ENCODE peak calls at places on chromosome 21, in four cellular contexts. I, Z, X and N are unnamed samples.

GRCh38 chr21:16194851-16195251 is 465.1 kb downstream of the USP25 start:
- DNase-seq in X (no peak), I (no peak), Z (no peak), N (no peak)

GRCh38 chr21:27647401-27647800 is 680.5 kb upstream of the ADAMTS5 start:
- DNase-seq in Z (no peak), I (no peak), X (no peak), N (no peak)

GRCh38 chr21:38768385-38769071 is 37.2 kb upstream of the ETS2 start:
- DNase-seq in Z (no peak), I (peak), X (peak), N (peak)

GRCh38 chr21:9750341-9751086 is 770.9 kb upstream of the TPTE start:
- DNase-seq in X (no peak), Z (no peak), I (no peak), N (no peak)

GRCh38 chr21:16800536-16800935 is 712.3 kb upstream of the CXADR start:
- DNase-seq in X (no peak), I (no peak), Z (no peak), N (no peak)

GRCh38 chr21:21971384-21971783 is 973.2 kb downstream of the NCAM2 start:
- DNase-seq in I (no peak), X (no peak), Z (no peak), N (no peak)

GRCh38 chr21:46183910-46184624 is at the start of gene SPATC1L:
- DNase-seq in I (peak), Z (no peak), X (peak), N (peak)

GRCh38 chr21:15495965-15496364 is 233.8 kb upstream of the USP25 start:
- DNase-seq in X (no peak), Z (no peak), I (no peak), N (no peak)

GRCh38 chr21:46095814-46096595 is 1.9 kb upstream of the COL6A2 start:
- DNase-seq in X (peak), I (no peak), Z (no peak), N (no peak)

GRCh38 chr21:19899645-19900044 is 1098.6 kb upstream of the NCAM2 start:
- DNase-seq in Z (no peak), X (no peak), I (no peak), N (no peak)

GRCh38 chr21:16891821-16892220 is 621.0 kb upstream of the CXADR start:
- DNase-seq in X (no peak), Z (peak), I (no peak), N (no peak)

GRCh38 chr21:31731112-31731801 is 661 bp downstream of the SCAF4 start:
- DNase-seq in I (peak), Z (peak), X (peak), N (peak)
- TF ChIP-seq CTCF in I (no peak), Z (no peak), X (peak), N (no peak)

GRCh38 chr21:28758042-28758882 is 234.4 kb downstream of the LTN1 start:
- DNase-seq in Z (no peak), I (no peak), X (no peak), N (no peak)

GRCh38 chr21:28752131-28752530 is 240.5 kb downstream of the LTN1 start:
- DNase-seq in X (no peak), Z (no peak), I (no peak), N (no peak)

GRCh38 chr21:28754862-28755261 is 237.8 kb downstream of the LTN1 start:
- DNase-seq in I (no peak), Z (no peak), X (no peak), N (no peak)

GRCh38 chr21:28750565-28750964 is 242.1 kb downstream of the LTN1 start:
- DNase-seq in X (no peak), Z (no peak), I (no peak), N (no peak)

GRCh38 chr21:28754127-28754611 is 238.5 kb downstream of the LTN1 start:
- DNase-seq in Z (no peak), I (no peak), X (peak), N (no peak)
- TF ChIP-seq CTCF in Z (no peak), I (no peak), X (no peak), N (no peak)

GRCh38 chr21:35530726-35531125 is 481.6 kb upstream of the RUNX1 start:
- DNase-seq in X (no peak), I (no peak), Z (no peak), N (no peak)

GRCh38 chr21:35528109-35529042 is 479.3 kb upstream of the RUNX1 start:
- DNase-seq in Z (peak), I (peak), X (no peak), N (peak)

GRCh38 chr21:35529141-35529863 is 480.2 kb upstream of the RUNX1 start:
- DNase-seq in X (no peak), I (peak), Z (no peak), N (peak)

GRCh38 chr21:35533893-35534292 is 484.8 kb upstream of the RUNX1 start:
- DNase-seq in X (no peak), Z (no peak), I (no peak), N (no peak)
- TF ChIP-seq CTCF in X (no peak), Z (no peak), I (no peak), N (no peak)

DNA sequence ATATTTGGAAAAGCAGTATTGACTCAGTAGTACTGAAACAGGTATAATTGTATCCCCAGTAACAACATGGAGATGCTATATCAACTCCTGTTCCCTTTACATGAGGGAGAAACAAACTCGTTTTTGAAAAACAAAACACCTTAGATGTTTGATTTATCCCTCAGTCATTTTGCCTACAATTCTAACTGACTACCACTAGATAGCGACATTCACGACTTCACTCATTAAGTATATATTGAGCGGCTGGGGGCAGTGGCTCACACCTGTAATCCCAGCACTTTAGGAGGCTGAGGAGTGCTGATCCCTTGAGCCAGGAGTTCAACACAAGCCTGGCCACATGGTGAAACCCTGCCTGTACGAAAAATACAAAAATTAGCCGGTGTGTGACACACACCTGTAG is 83.3 kb downstream of the CYYR1 start:
- DNase-seq in Z (no peak), X (no peak), I (no peak), N (no peak)
- TF ChIP-seq CTCF in Z (no peak), X (no peak), I (no peak), N (no peak)

DNA sequence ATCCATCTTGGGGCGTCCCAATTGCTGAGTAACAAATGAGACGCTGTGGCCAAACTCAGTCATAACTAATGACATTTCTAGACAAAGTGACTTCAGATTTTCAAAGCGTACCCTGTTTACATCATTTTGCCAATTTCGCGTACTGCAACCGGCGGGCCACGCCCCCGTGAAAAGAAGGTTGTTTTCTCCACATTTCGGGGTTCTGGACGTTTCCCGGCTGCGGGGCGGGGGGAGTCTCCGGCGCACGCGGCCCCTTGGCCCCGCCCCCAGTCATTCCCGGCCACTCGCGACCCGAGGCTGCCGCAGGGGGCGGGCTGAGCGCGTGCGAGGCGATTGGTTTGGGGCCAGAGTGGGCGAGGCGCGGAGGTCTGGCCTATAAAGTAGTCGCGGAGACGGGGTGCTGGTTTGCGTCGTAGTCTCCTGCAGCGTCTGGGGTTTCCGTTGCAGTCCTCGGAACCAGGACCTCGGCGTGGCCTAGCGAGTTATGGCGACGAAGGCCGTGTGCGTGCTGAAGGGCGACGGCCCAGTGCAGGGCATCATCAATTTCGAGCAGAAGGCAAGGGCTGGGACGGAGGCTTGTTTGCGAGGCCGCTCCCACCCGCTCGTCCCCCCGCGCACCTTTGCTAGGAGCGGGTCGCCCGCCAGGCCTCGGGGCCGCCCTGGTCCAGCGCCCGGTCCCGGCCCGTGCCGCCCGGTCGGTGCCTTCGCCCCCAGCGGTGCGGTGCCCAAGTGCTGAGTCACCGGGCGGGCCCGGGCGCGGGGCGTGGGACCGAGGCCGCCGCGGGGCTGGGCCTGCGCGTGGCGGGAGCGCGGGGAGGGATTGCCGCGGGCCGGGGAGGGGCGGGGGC is at the start of gene SOD1:
- DNase-seq in I (peak), Z (peak), X (peak), N (peak)
- TF ChIP-seq CTCF in I (no peak), Z (no peak), X (no peak), N (no peak)